ENCODE peak calls at places on chromosomes 3 and 15, in five cellular contexts. X is mucosa of descending colon, O is kidney, Y is fibroblast of mammary gland, S is stomach. A is an unnamed sample.

GRCh38 chr3:153614563-153614962 is 452.5 kb downstream of the RAP2B start:
- DNase-seq in X (no peak), O (no peak), Y (peak; percentile 92), S (no peak), A (no peak)

GRCh38 chr15:78263907-78264303 is 457 bp upstream of the DNAJA4 start:
- DNase-seq in X (peak; percentile 84), O (no peak), Y (no peak), S (peak; percentile 35), A (no peak)

GRCh38 chr3:10419637-10420232 is 85.7 kb downstream of the ATP2B2 start:
- DNase-seq in X (no peak), O (no peak), Y (no peak), S (no peak), A (no peak)

GRCh38 chr15:101439285-101439919 is 50.1 kb downstream of the PCSK6 start:
- DNase-seq in X (no peak), O (peak; percentile 72), Y (peak; percentile 29), S (peak; percentile 26), A (no peak)

GRCh38 chr3:172373912-172374311 is 74.3 kb downstream of the GHSR start:
- DNase-seq in X (no peak), O (no peak), Y (no peak), S (no peak), A (no peak)

GRCh38 chr15:41104234-41104633 is 11.8 kb downstream of the INO80 start:
- DNase-seq in X (no peak), O (no peak), Y (peak; percentile 75), S (no peak), A (no peak)

GRCh38 chr15:82105458-82106205 is 59.8 kb upstream of the MEX3B start:
- DNase-seq in X (no peak), O (no peak), Y (peak; percentile 60), S (no peak), A (no peak)

GRCh38 chr15:100775581-100776185 is 103.9 kb upstream of the ALDH1A3 start:
- DNase-seq in X (no peak), O (no peak), Y (no peak), S (no peak), A (no peak)

GRCh38 chr3:56200251-56200650 is 268.0 kb downstream of the ERC2 start:
- DNase-seq in X (no peak), O (no peak), Y (no peak), S (no peak), A (no peak)

GRCh38 chr3:158097571-158098553 is 8.4 kb downstream of the SHOX2 start:
- DNase-seq in X (peak; percentile 81), O (peak; percentile 85), Y (no peak), S (peak; percentile 83), A (peak; percentile 70)

GRCh38 chr3:126982125-126982521 is 792 bp upstream of the PLXNA1 start:
- DNase-seq in X (no peak), O (no peak), Y (peak; percentile 73), S (no peak), A (peak; percentile 73)

DNA sequence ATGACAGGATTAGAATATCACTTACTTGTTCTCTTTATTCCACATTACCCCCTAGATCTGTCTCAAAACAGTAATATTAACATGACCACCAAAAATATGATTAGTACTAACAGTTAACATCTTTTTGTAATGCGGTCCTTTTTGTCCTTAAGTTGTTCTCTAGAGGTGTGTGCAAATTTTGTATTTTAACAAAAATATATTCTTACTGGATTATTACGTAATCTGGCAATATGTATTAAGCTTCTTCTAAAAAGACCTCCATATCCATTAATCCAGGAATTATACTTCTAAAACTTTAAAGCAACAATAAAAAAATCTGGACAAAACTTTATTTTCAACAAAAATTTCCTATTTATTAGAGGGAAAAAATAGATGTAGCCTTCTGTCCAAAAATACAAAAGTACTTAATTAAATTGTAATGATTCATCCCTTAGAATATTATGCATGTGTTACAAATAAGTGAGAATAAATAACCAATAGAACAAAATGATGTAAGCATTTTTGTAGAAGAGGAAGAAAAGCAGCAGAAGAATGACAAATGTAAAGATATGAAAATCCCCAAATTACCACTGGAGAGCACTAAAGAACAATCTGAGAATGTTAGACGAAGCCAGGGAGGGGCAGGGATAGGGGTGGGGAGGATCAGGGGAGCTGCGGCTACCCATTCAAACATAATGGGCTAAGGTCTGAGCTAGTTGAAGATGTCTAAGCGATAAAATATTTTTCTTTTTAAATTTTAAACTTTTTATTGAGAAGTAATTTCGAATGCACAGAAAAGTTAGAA is 945.6 kb downstream of the MCTP2 start:
- DNase-seq in X (no peak), O (no peak), Y (no peak), S (no peak), A (no peak)
- TF ChIP-seq CTCF in X (no peak), O (no peak), Y (no peak), S (no peak), A (no peak)

GRCh38 chr3:86774082-86774691 is 216.8 kb downstream of the VGLL3 start:
- DNase-seq in X (no peak), O (no peak), Y (peak; percentile 65), S (no peak), A (no peak)
- TF ChIP-seq CTCF in X (no peak), O (peak; percentile 38), Y (peak; percentile 48), S (peak; percentile 48), A (peak; percentile 12)

GRCh38 chr15:53160092-53160704 is 370.1 kb upstream of the ONECUT1 start:
- DNase-seq in X (no peak), O (no peak), Y (no peak), S (no peak), A (no peak)
- TF ChIP-seq CTCF in X (no peak), O (no peak), Y (no peak), S (no peak), A (no peak)

GRCh38 chr15:80217327-80217900 is 34.6 kb downstream of the CTXND1 start:
- DNase-seq in X (no peak), O (no peak), Y (no peak), S (no peak), A (no peak)
- TF ChIP-seq CTCF in X (no peak), O (no peak), Y (no peak), S (no peak), A (no peak)

DNA sequence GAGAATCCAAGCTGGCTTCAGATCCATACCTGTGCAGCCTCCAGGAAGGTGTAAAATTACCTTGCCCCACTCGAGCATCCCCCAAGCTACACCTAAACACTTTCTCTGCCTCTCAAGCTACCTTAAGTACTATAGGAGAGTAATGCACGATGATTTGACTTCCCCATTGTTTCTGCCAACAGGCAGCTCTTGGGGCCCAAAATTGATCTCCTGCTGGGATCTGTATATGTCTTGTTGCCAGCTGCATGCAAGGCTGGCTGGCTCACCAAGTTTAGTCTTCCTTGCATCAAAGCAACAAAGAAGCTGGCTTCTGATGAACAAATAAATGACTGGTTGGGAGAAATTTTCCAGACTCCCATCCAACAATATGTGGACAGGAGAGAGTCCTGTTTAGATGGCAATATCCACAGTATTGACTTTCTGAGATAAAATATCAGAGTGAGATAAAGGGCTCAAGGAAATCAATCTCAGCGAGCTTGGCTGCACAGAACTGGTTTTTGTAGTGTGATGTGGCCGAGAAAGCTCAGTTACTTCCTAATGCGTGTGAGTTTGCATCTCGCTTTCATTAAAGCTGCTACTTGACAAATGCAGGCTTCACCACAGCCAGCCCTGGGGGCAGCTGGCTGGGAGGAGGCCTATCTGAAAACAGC is 140.7 kb downstream of the MINAR1 start:
- DNase-seq in X (no peak), O (no peak), Y (no peak), S (peak; percentile 37), A (no peak)
- TF ChIP-seq CTCF in X (no peak), O (no peak), Y (no peak), S (no peak), A (no peak)

GRCh38 chr3:120622870-120623718 is 27.0 kb downstream of the NDUFB4 start:
- DNase-seq in X (peak; percentile 16), O (no peak), Y (peak; percentile 79), S (no peak), A (no peak)
- TF ChIP-seq CTCF in X (no peak), O (no peak), Y (no peak), S (no peak), A (peak; percentile 12)

DNA sequence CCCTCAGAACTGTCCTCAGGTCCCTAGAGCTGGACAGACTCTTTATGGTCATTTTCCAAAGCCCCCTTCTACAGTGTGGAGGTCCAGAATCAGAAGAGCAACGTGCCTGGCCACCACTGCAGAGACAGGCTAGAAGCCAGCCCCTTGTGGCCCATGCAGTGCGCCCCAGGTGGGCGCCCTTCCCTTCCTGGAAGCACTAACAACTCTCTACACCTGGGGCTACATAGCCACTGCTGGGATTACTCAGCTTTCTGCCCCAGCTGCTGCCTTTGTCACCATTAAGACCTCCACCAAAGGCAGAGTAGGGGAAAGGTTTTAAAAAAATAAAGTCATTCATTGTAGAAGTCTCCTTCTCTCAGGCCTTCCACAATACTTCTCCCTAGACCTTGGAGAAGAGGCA is 2.3 kb downstream of the RASGRP1 start:
- DNase-seq in X (no peak), O (no peak), Y (no peak), S (no peak), A (no peak)
- TF ChIP-seq CTCF in X (no peak), O (no peak), Y (no peak), S (no peak), A (no peak)

DNA sequence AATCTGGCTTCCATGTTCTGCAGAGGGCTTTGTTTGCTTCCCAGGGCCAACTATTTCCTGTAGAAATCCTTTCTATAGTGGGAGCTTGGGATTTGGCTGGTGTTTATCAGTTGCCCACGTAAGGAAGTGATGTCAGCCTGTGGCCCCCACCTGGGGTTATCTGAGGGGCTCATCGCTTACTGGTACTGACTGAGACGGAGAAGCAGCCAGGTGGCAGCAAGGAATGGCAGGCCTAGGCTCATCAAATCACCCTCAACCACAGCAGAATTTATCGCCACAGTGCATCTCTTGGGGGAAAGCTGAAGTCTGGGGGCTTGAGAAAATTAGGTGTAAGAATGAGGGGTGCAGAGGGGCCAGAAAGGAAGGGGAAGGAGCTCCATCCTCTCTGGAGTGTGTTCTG is 14.5 kb upstream of the CCR9 start:
- DNase-seq in X (no peak), O (no peak), Y (no peak), S (no peak), A (no peak)
- TF ChIP-seq CTCF in X (no peak), O (no peak), Y (no peak), S (no peak), A (no peak)

GRCh38 chr3:15845475-15845874 is 47.7 kb upstream of the ANKRD28 start:
- DNase-seq in X (no peak), O (no peak), Y (no peak), S (no peak), A (no peak)
- TF ChIP-seq CTCF in X (no peak), O (no peak), Y (no peak), S (no peak), A (no peak)

GRCh38 chr15:33729648-33730047 is 238.6 kb upstream of the CHRM5 start:
- DNase-seq in X (no peak), O (no peak), Y (peak; percentile 27), S (no peak), A (no peak)
- TF ChIP-seq CTCF in X (no peak), O (no peak), Y (peak; percentile 38), S (no peak), A (no peak)

A was measured in CD14-positive monocyte.